ENCODE peak calls at places on chromosomes 4 and X, in nine cellular contexts. One of them, this sample, is unnamed.

GRCh38 chr4:189294570-189294969 is 646.1 kb upstream of the FRG1 start:
- DNase-seq in HepG2: no peak
- DNase-seq in stomach: no peak
- DNase-seq in transverse colon: no peak
- DNase-seq in GM12891: no peak
- DNase-seq in HCT116: no peak
- DNase-seq in suprapubic skin: no peak
- DNase-seq in GM12878: no peak
- DNase-seq in H1: no peak
- DNase-seq in this sample: no peak

GRCh38 chr4:168101026-168101425 is 8.7 kb downstream of the ANXA10 start:
- DNase-seq in HepG2: no peak
- DNase-seq in transverse colon: no peak
- DNase-seq in H1: no peak
- DNase-seq in GM12878: no peak
- DNase-seq in suprapubic skin: no peak
- DNase-seq in stomach: no peak
- DNase-seq in GM12891: no peak
- DNase-seq in HCT116: no peak
- DNase-seq in this sample: no peak

GRCh38 chrX:118347131-118347530 is 1.2 kb downstream of the WDR44 start:
- DNase-seq in GM12891: no peak
- DNase-seq in H1: no peak
- DNase-seq in GM12878: no peak
- DNase-seq in suprapubic skin: no peak
- DNase-seq in HCT116: no peak
- DNase-seq in HepG2: peak
- DNase-seq in transverse colon: no peak
- DNase-seq in stomach: no peak
- DNase-seq in this sample: no peak

GRCh38 chr4:44583393-44583792 is 68.0 kb downstream of the YIPF7 start:
- DNase-seq in GM12878: no peak
- DNase-seq in HCT116: no peak
- DNase-seq in stomach: no peak
- DNase-seq in HepG2: no peak
- DNase-seq in GM12891: no peak
- DNase-seq in transverse colon: no peak
- DNase-seq in H1: peak
- DNase-seq in suprapubic skin: no peak
- DNase-seq in this sample: no peak

GRCh38 chr4:35541888-35542213 is 702.5 kb downstream of the ARAP2 start:
- DNase-seq in GM12878: no peak
- DNase-seq in H1: peak
- DNase-seq in HepG2: peak
- DNase-seq in stomach: no peak
- DNase-seq in GM12891: no peak
- DNase-seq in HCT116: no peak
- DNase-seq in transverse colon: no peak
- DNase-seq in suprapubic skin: no peak
- DNase-seq in this sample: no peak

GRCh38 chr4:38034986-38035882 is 75.0 kb downstream of the PTTG2 start:
- DNase-seq in transverse colon: no peak
- DNase-seq in HCT116: peak
- DNase-seq in H1: no peak
- DNase-seq in HepG2: peak
- DNase-seq in GM12878: no peak
- DNase-seq in stomach: no peak
- DNase-seq in GM12891: peak
- DNase-seq in suprapubic skin: no peak
- DNase-seq in this sample: no peak

GRCh38 chr4:2741626-2742025 is 14.5 kb downstream of the TNIP2 start:
- DNase-seq in GM12878: no peak
- DNase-seq in transverse colon: no peak
- DNase-seq in suprapubic skin: no peak
- DNase-seq in H1: no peak
- DNase-seq in stomach: no peak
- DNase-seq in GM12891: no peak
- DNase-seq in HCT116: no peak
- DNase-seq in HepG2: no peak
- DNase-seq in this sample: no peak

GRCh38 chr4:99300934-99301333 is 10.1 kb upstream of the ADH1A start:
- DNase-seq in HCT116: no peak
- DNase-seq in transverse colon: peak
- DNase-seq in stomach: peak
- DNase-seq in suprapubic skin: peak
- DNase-seq in H1: no peak
- DNase-seq in GM12891: no peak
- DNase-seq in HepG2: peak
- DNase-seq in GM12878: no peak
- DNase-seq in this sample: peak

GRCh38 chr4:125070869-125071268 is 243.9 kb upstream of the FAT4 start:
- DNase-seq in HCT116: no peak
- DNase-seq in suprapubic skin: no peak
- DNase-seq in transverse colon: no peak
- DNase-seq in GM12878: no peak
- DNase-seq in H1: no peak
- DNase-seq in GM12891: no peak
- DNase-seq in stomach: no peak
- DNase-seq in HepG2: no peak
- DNase-seq in this sample: no peak

GRCh38 chr4:111230265-111230664 is 607.4 kb upstream of the PITX2 start:
- DNase-seq in transverse colon: no peak
- DNase-seq in HCT116: no peak
- DNase-seq in GM12878: no peak
- DNase-seq in suprapubic skin: no peak
- DNase-seq in H1: no peak
- DNase-seq in stomach: no peak
- DNase-seq in GM12891: no peak
- DNase-seq in HepG2: no peak
- DNase-seq in this sample: no peak

GRCh38 chr4:36549992-36550391 is 268.6 kb downstream of the DTHD1 start:
- DNase-seq in transverse colon: no peak
- DNase-seq in H1: no peak
- DNase-seq in suprapubic skin: no peak
- DNase-seq in stomach: no peak
- DNase-seq in GM12878: no peak
- DNase-seq in HepG2: no peak
- DNase-seq in GM12891: no peak
- DNase-seq in HCT116: no peak
- DNase-seq in this sample: no peak

GRCh38 chr4:14829795-14830194 is 172.5 kb upstream of the CPEB2 start:
- DNase-seq in GM12878: no peak
- DNase-seq in H1: no peak
- DNase-seq in HepG2: peak
- DNase-seq in HCT116: no peak
- DNase-seq in GM12891: no peak
- DNase-seq in stomach: peak
- DNase-seq in transverse colon: no peak
- DNase-seq in suprapubic skin: no peak
- DNase-seq in this sample: no peak

GRCh38 chr4:126701756-126702155 is 931.0 kb upstream of the INTU start:
- DNase-seq in transverse colon: no peak
- DNase-seq in suprapubic skin: no peak
- DNase-seq in GM12878: no peak
- DNase-seq in HepG2: no peak
- DNase-seq in H1: no peak
- DNase-seq in GM12891: no peak
- DNase-seq in stomach: no peak
- DNase-seq in HCT116: no peak
- DNase-seq in this sample: no peak

GRCh38 chrX:34300871-34301270 is 168.8 kb upstream of the FAM47A start:
- DNase-seq in transverse colon: no peak
- DNase-seq in GM12878: no peak
- DNase-seq in stomach: no peak
- DNase-seq in GM12891: no peak
- DNase-seq in HepG2: peak
- DNase-seq in H1: no peak
- DNase-seq in suprapubic skin: no peak
- DNase-seq in HCT116: peak
- DNase-seq in this sample: no peak

GRCh38 chrX:112164420-112164819 is 81.8 kb upstream of the TRPC5 start:
- DNase-seq in H1: no peak
- DNase-seq in GM12891: no peak
- DNase-seq in stomach: no peak
- DNase-seq in suprapubic skin: no peak
- DNase-seq in HCT116: no peak
- DNase-seq in HepG2: no peak
- DNase-seq in transverse colon: no peak
- DNase-seq in GM12878: no peak
- DNase-seq in this sample: no peak

GRCh38 chrX:96027363-96027894 is 657.2 kb upstream of the DIAPH2 start:
- DNase-seq in transverse colon: no peak
- DNase-seq in GM12891: no peak
- DNase-seq in GM12878: no peak
- DNase-seq in stomach: no peak
- DNase-seq in HepG2: no peak
- DNase-seq in suprapubic skin: no peak
- DNase-seq in HCT116: no peak
- DNase-seq in H1: no peak
- DNase-seq in this sample: no peak

GRCh38 chrX:153953342-153953830 is 8.9 kb upstream of the RENBP start:
- DNase-seq in transverse colon: peak
- DNase-seq in HepG2: peak
- DNase-seq in GM12891: peak
- DNase-seq in GM12878: no peak
- DNase-seq in suprapubic skin: no peak
- DNase-seq in stomach: peak
- DNase-seq in H1: peak
- DNase-seq in HCT116: no peak
- DNase-seq in this sample: peak
- TF ChIP-seq POLR2A in transverse colon: no peak
- TF ChIP-seq POLR2A in HepG2: no peak
- TF ChIP-seq POLR2A in GM12891: peak
- TF ChIP-seq POLR2A in GM12878: peak
- TF ChIP-seq POLR2A in suprapubic skin: no peak
- TF ChIP-seq POLR2A in stomach: no peak
- TF ChIP-seq POLR2A in H1: no peak
- TF ChIP-seq POLR2A in HCT116: no peak
- TF ChIP-seq POLR2A in this sample: no peak

GRCh38 chrX:136115124-136115908 is 32.0 kb upstream of the FHL1 start:
- DNase-seq in H1: no peak
- DNase-seq in HepG2: no peak
- DNase-seq in GM12878: no peak
- DNase-seq in GM12891: no peak
- DNase-seq in suprapubic skin: no peak
- DNase-seq in transverse colon: no peak
- DNase-seq in HCT116: no peak
- DNase-seq in stomach: no peak
- DNase-seq in this sample: no peak
- TF ChIP-seq POLR2AphosphoS5 in H1: no peak
- TF ChIP-seq POLR2AphosphoS5 in HepG2: no peak
- TF ChIP-seq POLR2AphosphoS5 in GM12878: no peak
- TF ChIP-seq POLR2AphosphoS5 in GM12891: no peak
- TF ChIP-seq POLR2AphosphoS5 in suprapubic skin: no peak
- TF ChIP-seq POLR2AphosphoS5 in transverse colon: no peak
- TF ChIP-seq POLR2AphosphoS5 in HCT116: no peak
- TF ChIP-seq POLR2AphosphoS5 in stomach: no peak
- TF ChIP-seq POLR2AphosphoS5 in this sample: no peak

GRCh38 chrX:40097492-40098263 is at the start of gene BCOR:
- DNase-seq in H1: peak
- DNase-seq in GM12878: no peak
- DNase-seq in HCT116: no peak
- DNase-seq in HepG2: no peak
- DNase-seq in suprapubic skin: no peak
- DNase-seq in stomach: peak
- DNase-seq in GM12891: no peak
- DNase-seq in transverse colon: peak
- DNase-seq in this sample: no peak
- TF ChIP-seq POLR2A in H1: no peak
- TF ChIP-seq POLR2A in GM12878: peak
- TF ChIP-seq POLR2A in HCT116: peak
- TF ChIP-seq POLR2A in HepG2: no peak
- TF ChIP-seq POLR2A in suprapubic skin: no peak
- TF ChIP-seq POLR2A in stomach: no peak
- TF ChIP-seq POLR2A in GM12891: peak
- TF ChIP-seq POLR2A in transverse colon: peak
- TF ChIP-seq POLR2A in this sample: peak

GRCh38 chrX:48540015-48540350 is 469 bp downstream of the TBC1D25 start:
- DNase-seq in H1: no peak
- DNase-seq in HepG2: peak
- DNase-seq in transverse colon: peak
- DNase-seq in suprapubic skin: no peak
- DNase-seq in HCT116: peak
- DNase-seq in GM12891: no peak
- DNase-seq in stomach: peak
- DNase-seq in GM12878: no peak
- DNase-seq in this sample: no peak
- TF ChIP-seq POLR2AphosphoS5 in H1: no peak
- TF ChIP-seq POLR2AphosphoS5 in HepG2: no peak
- TF ChIP-seq POLR2AphosphoS5 in transverse colon: no peak
- TF ChIP-seq POLR2AphosphoS5 in suprapubic skin: no peak
- TF ChIP-seq POLR2AphosphoS5 in HCT116: no peak
- TF ChIP-seq POLR2AphosphoS5 in GM12891: no peak
- TF ChIP-seq POLR2AphosphoS5 in stomach: no peak
- TF ChIP-seq POLR2AphosphoS5 in GM12878: peak
- TF ChIP-seq POLR2AphosphoS5 in this sample: no peak

DNA sequence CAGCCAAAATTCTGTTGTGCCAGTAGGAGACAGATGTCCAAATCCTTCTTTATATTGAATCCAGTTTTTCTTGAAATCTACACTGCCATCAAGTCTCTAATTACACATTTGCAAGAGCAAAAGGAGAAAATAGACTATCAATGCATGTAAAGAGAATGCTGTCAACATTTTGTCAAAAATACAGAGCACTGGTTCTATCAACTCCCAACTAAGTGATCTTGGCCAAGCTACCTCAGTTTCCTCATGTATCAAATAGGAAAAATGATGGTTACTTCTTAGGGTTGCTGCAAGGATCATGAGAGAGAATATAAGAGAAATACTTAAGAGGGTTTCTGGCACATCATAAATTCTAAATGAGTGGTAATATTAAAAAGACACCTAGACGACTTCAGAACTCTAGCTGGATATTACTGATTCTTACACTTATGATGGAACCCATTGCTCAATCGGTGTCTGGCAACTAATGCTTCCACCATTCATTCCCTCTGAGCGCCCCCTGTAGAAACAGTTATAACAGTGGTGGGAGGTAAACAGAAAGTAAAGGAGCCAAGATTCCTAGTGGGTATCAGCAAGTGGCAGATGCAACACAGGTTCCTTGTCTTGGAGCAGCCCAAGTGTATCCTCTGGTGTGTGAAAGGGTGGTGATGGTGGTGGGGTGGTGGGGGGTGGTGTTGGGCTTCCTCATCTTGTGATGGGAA is 3.8 kb downstream of the FGG start:
- DNase-seq in GM12891: no peak
- DNase-seq in suprapubic skin: no peak
- DNase-seq in stomach: no peak
- DNase-seq in GM12878: no peak
- DNase-seq in HCT116: no peak
- DNase-seq in H1: no peak
- DNase-seq in transverse colon: no peak
- DNase-seq in HepG2: no peak
- DNase-seq in this sample: no peak
- TF ChIP-seq POLR2A in GM12891: no peak
- TF ChIP-seq POLR2A in suprapubic skin: no peak
- TF ChIP-seq POLR2A in stomach: no peak
- TF ChIP-seq POLR2A in GM12878: no peak
- TF ChIP-seq POLR2A in HCT116: no peak
- TF ChIP-seq POLR2A in H1: no peak
- TF ChIP-seq POLR2A in transverse colon: no peak
- TF ChIP-seq POLR2A in HepG2: peak
- TF ChIP-seq POLR2A in this sample: no peak

GRCh38 chrX:13085533-13085932 is 41.1 kb upstream of the FAM9C start:
- DNase-seq in GM12891: no peak
- DNase-seq in stomach: no peak
- DNase-seq in GM12878: peak
- DNase-seq in HCT116: no peak
- DNase-seq in suprapubic skin: no peak
- DNase-seq in transverse colon: no peak
- DNase-seq in HepG2: no peak
- DNase-seq in H1: no peak
- DNase-seq in this sample: no peak
- TF ChIP-seq POLR2AphosphoS5 in GM12891: peak
- TF ChIP-seq POLR2AphosphoS5 in stomach: no peak
- TF ChIP-seq POLR2AphosphoS5 in GM12878: peak
- TF ChIP-seq POLR2AphosphoS5 in HCT116: no peak
- TF ChIP-seq POLR2AphosphoS5 in suprapubic skin: no peak
- TF ChIP-seq POLR2AphosphoS5 in transverse colon: no peak
- TF ChIP-seq POLR2AphosphoS5 in HepG2: no peak
- TF ChIP-seq POLR2AphosphoS5 in H1: no peak
- TF ChIP-seq POLR2AphosphoS5 in this sample: no peak

This sample was measured in esophagus muscularis mucosa.